ENCODE peak calls at places on chromosomes 1 and 21, in eight cellular contexts. Q is IMR-90; D is endothelial cell of umbilical vein; R is lung; O is colonic mucosa; C is MM.1S; E is HCT116; F is CD8-positive, alpha-beta memory T cell. Z is an unnamed sample. For H3K4me1, the result is how much of the 10 kb centered on the place peaks cover.

GRCh38 chr1:97489834-97490233 is 431.0 kb downstream of the DPYD start:
- DNase-seq in Q (peak), D (peak), R (no peak), O (no peak), C (no peak), E (no peak), F (no peak), Z (no peak)

GRCh38 chr1:96987186-96987703 is 265.7 kb downstream of the PTBP2 start:
- DNase-seq in Q (peak), D (no peak), R (no peak), O (no peak), C (no peak), E (no peak), F (no peak), Z (no peak)

GRCh38 chr1:40636777-40637176 is 28.7 kb downstream of the RIMS3 start:
- DNase-seq in Q (no peak), D (no peak), R (no peak), O (no peak), C (no peak), E (no peak), F (no peak), Z (no peak)

GRCh38 chr1:63976006-63976405 is 202.2 kb downstream of the ROR1 start:
- DNase-seq in Q (no peak), D (no peak), R (no peak), O (no peak), C (no peak), E (no peak), F (no peak), Z (no peak)

GRCh38 chr1:108679586-108680213 is 12.4 kb upstream of the PRPF38B start:
- DNase-seq in Q (no peak), D (peak), R (no peak), O (no peak), C (peak), E (no peak), F (no peak), Z (no peak)

GRCh38 chr1:55447488-55447887 is 232.3 kb upstream of the USP24 start:
- DNase-seq in Q (peak), D (peak), R (no peak), O (no peak), C (no peak), E (no peak), F (no peak), Z (no peak)

GRCh38 chr1:115158181-115158580 is 68.9 kb upstream of the TSPAN2 start:
- DNase-seq in Q (peak), D (no peak), R (no peak), O (no peak), C (no peak), E (no peak), F (no peak), Z (peak)

GRCh38 chr1:112264010-112264409 is 132.0 kb upstream of the CTTNBP2NL start:
- DNase-seq in Q (no peak), D (no peak), R (no peak), O (no peak), C (no peak), E (no peak), F (no peak), Z (no peak)

GRCh38 chr1:179229214-179230140 is at the start of gene ABL2:
- DNase-seq in Q (no peak), D (peak), R (peak), O (peak), C (peak), E (peak), F (peak), Z (no peak)

GRCh38 chr1:201436461-201436860 is 14.9 kb upstream of the TNNI1 start:
- DNase-seq in Q (peak), D (no peak), R (no peak), O (no peak), C (no peak), E (peak), F (no peak), Z (no peak)

GRCh38 chr1:157596384-157596783 is 1.5 kb downstream of the FCRL4 start:
- DNase-seq in Q (no peak), D (no peak), R (no peak), O (no peak), C (peak), E (no peak), F (no peak), Z (no peak)

GRCh38 chr21:36690637-36691538 is 8.0 kb upstream of the SIM2 start:
- DNase-seq in Q (peak), D (no peak), R (no peak), O (no peak), C (no peak), E (no peak), F (no peak), Z (no peak)

GRCh38 chr1:227793948-227794812 is 21.3 kb upstream of the PRSS38 start:
- DNase-seq in Q (peak), D (no peak), R (peak), O (peak), C (no peak), E (no peak), F (no peak), Z (no peak)

GRCh38 chr1:202011994-202012393 is 1.6 kb downstream of the ELF3 start:
- DNase-seq in Q (no peak), D (no peak), R (no peak), O (peak), C (no peak), E (no peak), F (no peak), Z (no peak)

GRCh38 chr1:165853528-165854075 is 26.2 kb downstream of the UCK2 start:
- DNase-seq in Q (peak), D (no peak), R (no peak), O (no peak), C (no peak), E (no peak), F (no peak), Z (no peak)

GRCh38 chr1:50973875-50974617 is 4.0 kb downstream of the CDKN2C start:
- DNase-seq in Q (no peak), D (no peak), R (no peak), O (no peak), C (no peak), E (no peak), F (no peak), Z (no peak)

GRCh38 chr1:184953600-184954219 is 20.6 kb downstream of the NIBAN1 start:
- DNase-seq in Q (peak), D (peak), R (no peak), O (no peak), C (no peak), E (no peak), F (no peak), Z (peak)

GRCh38 chr1:75908717-75909152 is 23.5 kb downstream of the ASB17 start:
- DNase-seq in Q (peak), D (peak), R (no peak), O (no peak), C (peak), E (peak), F (no peak), Z (no peak)

GRCh38 chr1:35122311-35122710 is 43.1 kb downstream of the ZMYM1 start:
- DNase-seq in Q (no peak), D (peak), R (no peak), O (no peak), C (no peak), E (no peak), F (no peak), Z (no peak)

GRCh38 chr1:163459539-163459938 is 137.8 kb downstream of the NUF2 start:
- DNase-seq in Q (no peak), D (no peak), R (no peak), O (no peak), C (no peak), E (no peak), F (no peak), Z (no peak)

GRCh38 chr1:235468970-235469369 is 35.3 kb downstream of the B3GALNT2 start:
- DNase-seq in Q (peak), D (peak), R (no peak), O (no peak), C (no peak), E (peak), F (no peak), Z (no peak)

GRCh38 chr1:228902781-228903572 is 167.7 kb downstream of the RHOU start:
- DNase-seq in Q (peak), D (peak), R (peak), O (peak), C (no peak), E (peak), F (no peak), Z (peak)

GRCh38 chr1:165144757-165145397 is 211.6 kb downstream of the LMX1A start:
- DNase-seq in Q (peak), D (peak), R (peak), O (peak), C (peak), E (peak), F (no peak), Z (no peak)

GRCh38 chr1:76659171-76659940 is 207.9 kb upstream of the ST6GALNAC5 start:
- DNase-seq in Q (no peak), D (no peak), R (no peak), O (no peak), C (no peak), E (no peak), F (no peak), Z (no peak)

GRCh38 chr1:81452693-81453344 is 347.9 kb upstream of the ADGRL2 start:
- DNase-seq in Q (peak), D (no peak), R (no peak), O (no peak), C (no peak), E (no peak), F (no peak), Z (no peak)

GRCh38 chr21:35578831-35579470 is 481.4 kb downstream of the SETD4 start:
- DNase-seq in Q (peak), D (no peak), R (no peak), O (no peak), C (no peak), E (no peak), F (no peak), Z (no peak)

GRCh38 chr1:235423214-235423652 is 56.0 kb downstream of the TBCE start:
- DNase-seq in Q (no peak), D (no peak), R (no peak), O (no peak), C (no peak), E (no peak), F (no peak), Z (no peak)

GRCh38 chr1:88544166-88544565 is 139.9 kb upstream of the PKN2 start:
- DNase-seq in Q (no peak), D (no peak), R (no peak), O (no peak), C (no peak), E (no peak), F (no peak), Z (no peak)

GRCh38 chr1:17732475-17732874 is 22.7 kb upstream of the ACTL8 start:
- DNase-seq in Q (peak), D (no peak), R (no peak), O (no peak), C (no peak), E (no peak), F (no peak), Z (no peak)

GRCh38 chr21:35217504-35218060 is 168.5 kb upstream of the RUNX1 start:
- DNase-seq in Q (peak), D (no peak), R (peak), O (no peak), C (peak), E (peak), F (no peak), Z (no peak)

GRCh38 chr1:162562452-162562828 is 918 bp downstream of the UAP1 start:
- DNase-seq in Q (peak), D (peak), R (no peak), O (peak), C (peak), E (no peak), F (no peak), Z (no peak)

GRCh38 chr1:53905509-53905908 is 11.5 kb downstream of the DIO1 start:
- DNase-seq in Q (no peak), D (no peak), R (no peak), O (no peak), C (no peak), E (no peak), F (no peak), Z (no peak)

GRCh38 chr1:216812966-216813365 is 89.7 kb upstream of the ESRRG start:
- DNase-seq in Q (peak), D (no peak), R (no peak), O (no peak), C (no peak), E (no peak), F (no peak), Z (no peak)

GRCh38 chr1:243786546-243786945 is 63.5 kb downstream of the AKT3 start:
- DNase-seq in Q (no peak), D (no peak), R (no peak), O (no peak), C (no peak), E (no peak), F (no peak), Z (no peak)

GRCh38 chr1:240254778-240255291 is 163.2 kb downstream of the FMN2 start:
- DNase-seq in Q (no peak), D (no peak), R (no peak), O (no peak), C (no peak), E (no peak), F (no peak), Z (no peak)

GRCh38 chr1:39859859-39860812 is 23.2 kb downstream of the TRIT1 start:
- DNase-seq in Q (no peak), D (no peak), R (no peak), O (no peak), C (no peak), E (no peak), F (no peak), Z (no peak)

DNA sequence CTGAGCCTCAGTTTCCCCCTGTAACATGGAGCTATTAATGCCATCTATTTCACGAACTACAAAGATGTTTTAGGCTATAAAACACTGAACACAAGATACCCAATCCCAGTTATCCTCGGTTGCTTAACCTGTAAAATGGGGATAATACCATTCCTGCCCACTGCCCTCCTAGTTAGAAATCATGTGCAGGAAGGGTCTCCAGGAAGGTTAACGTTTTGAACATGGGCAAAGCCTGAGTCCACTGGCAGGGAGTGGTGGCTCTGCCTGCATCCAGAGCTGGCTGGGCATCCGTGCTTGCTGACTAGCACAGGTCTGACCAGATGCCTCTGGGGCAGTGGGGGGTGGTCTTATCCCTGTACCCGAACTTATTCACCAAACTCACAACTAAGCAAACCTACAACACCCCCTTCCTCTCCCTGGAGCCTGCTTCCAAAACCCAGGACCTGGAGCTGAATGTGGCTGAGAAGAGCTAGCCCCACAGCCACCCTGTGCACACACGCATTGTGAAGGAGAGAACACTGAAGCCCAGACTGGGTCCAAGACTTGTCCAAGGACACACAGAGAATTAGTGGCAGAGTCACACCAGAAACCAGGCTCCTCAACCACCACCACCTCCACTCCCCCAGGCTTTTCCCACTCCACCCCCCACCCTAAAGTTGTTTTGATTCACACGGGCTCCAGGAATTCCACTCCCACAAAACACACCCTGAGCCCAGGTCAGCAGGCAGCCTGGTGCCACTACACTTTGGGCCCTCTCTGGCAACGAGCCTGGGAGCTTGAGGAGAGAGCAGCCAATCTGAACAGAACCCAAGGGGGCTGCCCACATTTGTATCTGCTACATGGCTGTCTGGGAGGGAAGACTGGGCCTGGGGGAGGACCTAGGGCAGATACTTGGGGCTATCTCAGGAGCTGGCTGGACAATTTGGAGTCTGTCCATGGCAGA is 1.6 kb downstream of the E2F2 start:
- DNase-seq in Q (no peak), D (no peak), R (no peak), O (peak), C (peak), E (no peak), F (no peak), Z (no peak)
- H3K4me1 ChIP-seq in Q (under half), D (under half), R (under half), O (under half), C (half or more), E (half or more), F (half or more), Z (under half)

GRCh38 chr21:42191064-42191463 is 27.9 kb upstream of the ABCG1 start:
- DNase-seq in Q (no peak), D (no peak), R (no peak), O (peak), C (no peak), E (no peak), F (no peak), Z (peak)

GRCh38 chr21:42188663-42189062 is 30.3 kb upstream of the ABCG1 start:
- DNase-seq in Q (no peak), D (no peak), R (no peak), O (no peak), C (no peak), E (no peak), F (no peak), Z (peak)

GRCh38 chr21:42189860-42190491 is 29.0 kb upstream of the ABCG1 start:
- DNase-seq in Q (no peak), D (no peak), R (no peak), O (no peak), C (no peak), E (no peak), F (no peak), Z (peak)

GRCh38 chr21:42191978-42192595 is 26.9 kb upstream of the ABCG1 start:
- DNase-seq in Q (no peak), D (no peak), R (no peak), O (peak), C (no peak), E (no peak), F (no peak), Z (peak)

GRCh38 chr21:42190492-42190875 is 28.5 kb upstream of the ABCG1 start:
- DNase-seq in Q (no peak), D (no peak), R (no peak), O (no peak), C (no peak), E (no peak), F (no peak), Z (no peak)
- H3K27ac ChIP-seq in Q (no peak), D (no peak), R (no peak), O (no peak), C (no peak), E (no peak), F (no peak), Z (no peak)

GRCh38 chr1:230728710-230729392 is 14.9 kb upstream of the AGT start:
- DNase-seq in Q (no peak), D (no peak), R (no peak), O (peak), C (no peak), E (no peak), F (no peak), Z (no peak)
- H3K4me1 ChIP-seq in Q (under half), D (under half), R (under half), O (under half), C (under half), E (under half), F (under half), Z (under half)

GRCh38 chr1:1666526-1666925 is 7.7 kb upstream of the CDK11B start:
- DNase-seq in Q (no peak), D (no peak), R (no peak), O (no peak), C (no peak), E (no peak), F (no peak), Z (no peak)
- H3K27ac ChIP-seq in Q (no peak), D (no peak), R (no peak), O (no peak), C (no peak), E (no peak), F (no peak), Z (no peak)

DNA sequence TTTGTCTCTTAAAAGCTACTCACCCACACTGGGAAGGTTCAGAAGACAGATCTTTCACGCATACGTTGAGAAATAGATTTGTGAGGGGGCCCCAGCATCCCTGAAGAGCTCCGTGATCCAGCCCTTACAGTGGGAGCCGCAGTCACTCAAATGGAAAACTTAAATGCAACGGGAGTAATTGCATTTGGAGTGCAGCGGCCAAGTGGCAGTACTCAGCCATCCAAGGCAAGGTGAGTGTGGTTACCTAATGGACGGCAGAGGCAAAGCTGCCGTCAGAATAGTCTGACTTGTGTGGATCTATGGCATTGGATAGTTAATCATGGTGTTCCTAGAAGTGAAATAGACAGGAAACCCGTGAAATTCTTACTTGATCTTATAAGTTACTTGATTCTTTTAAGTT is 5.1 kb downstream of the SPSB1 start:
- DNase-seq in Q (no peak), D (no peak), R (no peak), O (no peak), C (no peak), E (no peak), F (no peak), Z (no peak)
- H3K4me1 ChIP-seq in Q (under half), D (under half), R (under half), O (under half), C (under half), E (half or more), F (under half), Z (half or more)

GRCh38 chr1:59672851-59673574 is 141.7 kb upstream of the HOOK1 start:
- DNase-seq in Q (peak), D (peak), R (no peak), O (no peak), C (no peak), E (peak), F (no peak), Z (peak)
- H3K27ac ChIP-seq in Q (no peak), D (no peak), R (peak), O (no peak), C (no peak), E (no peak), F (no peak), Z (peak)

Z was measured in esophagus muscularis mucosa.